ENCODE peak calls at places on chromosomes 1 and 21, in five cellular contexts. W is AG04450, Q is A549, S is Peyer's patch, X is heart right ventricle. F is an unnamed sample.

GRCh38 chr1:11643782-11644181 is 10.4 kb downstream of the FBXO2 start:
- DNase-seq in X (no peak), W (no peak), Q (no peak), S (no peak), F (no peak)

GRCh38 chr1:184545601-184546000 is 158.8 kb downstream of the C1orf21 start:
- DNase-seq in Q (no peak), X (no peak), S (no peak), W (no peak), F (no peak)

GRCh38 chr1:54027848-54028247 is 9.9 kb upstream of the LDLRAD1 start:
- DNase-seq in S (no peak), X (no peak), W (no peak), Q (no peak), F (no peak)

GRCh38 chr1:2127181-2128145 is 67.1 kb downstream of the FAAP20 start:
- DNase-seq in X (peak), W (no peak), Q (no peak), S (no peak), F (no peak)

GRCh38 chr1:180065408-180065807 is 89.3 kb upstream of the QSOX1 start:
- DNase-seq in Q (no peak), S (no peak), W (no peak), X (no peak), F (no peak)

GRCh38 chr1:52880226-52880625 is 37.7 kb downstream of the ZYG11A start:
- DNase-seq in S (no peak), Q (no peak), W (no peak), X (no peak), F (no peak)

GRCh38 chr1:89590341-89591080 is 42.4 kb upstream of the LRRC8C start:
- DNase-seq in W (no peak), X (no peak), S (no peak), Q (no peak), F (no peak)

GRCh38 chr1:204093421-204093717 is 20.5 kb downstream of the SOX13 start:
- DNase-seq in Q (peak), W (no peak), S (peak), X (no peak), F (peak)

GRCh38 chr1:22654692-22655091 is 1.7 kb downstream of the C1QB start:
- DNase-seq in S (no peak), W (no peak), X (no peak), Q (peak), F (no peak)

GRCh38 chr1:180397190-180397589 is 105.2 kb downstream of the ACBD6 start:
- DNase-seq in X (no peak), S (no peak), W (no peak), Q (no peak), F (no peak)

GRCh38 chr1:161427733-161428516 is 60.2 kb upstream of the CFAP126 start:
- DNase-seq in W (no peak), Q (peak), S (no peak), X (no peak), F (no peak)

GRCh38 chr1:14064649-14065442 is 364.9 kb downstream of the PRDM2 start:
- DNase-seq in W (no peak), S (no peak), X (no peak), Q (no peak), F (no peak)

GRCh38 chr1:156082111-156083091 is at the start of gene MEX3A:
- DNase-seq in X (peak), Q (peak), S (peak), W (no peak), F (peak)

GRCh38 chr1:221648201-221648600 is 93.7 kb downstream of the DUSP10 start:
- DNase-seq in W (no peak), X (no peak), Q (no peak), S (no peak), F (no peak)

GRCh38 chr1:186183219-186183618 is 191.8 kb downstream of the TPR start:
- DNase-seq in Q (peak), S (no peak), X (no peak), W (no peak), F (no peak)

GRCh38 chr1:244665771-244666217 is 12.9 kb downstream of the DESI2 start:
- DNase-seq in W (no peak), Q (no peak), X (no peak), S (no peak), F (no peak)

GRCh38 chr21:23127973-23128372 is 2129.8 kb downstream of the NCAM2 start:
- DNase-seq in Q (no peak), W (no peak), X (no peak), S (no peak), F (no peak)

GRCh38 chr1:152752225-152752624 is 5.6 kb upstream of the KPRP start:
- DNase-seq in W (no peak), S (no peak), X (no peak), Q (peak), F (no peak)

DNA sequence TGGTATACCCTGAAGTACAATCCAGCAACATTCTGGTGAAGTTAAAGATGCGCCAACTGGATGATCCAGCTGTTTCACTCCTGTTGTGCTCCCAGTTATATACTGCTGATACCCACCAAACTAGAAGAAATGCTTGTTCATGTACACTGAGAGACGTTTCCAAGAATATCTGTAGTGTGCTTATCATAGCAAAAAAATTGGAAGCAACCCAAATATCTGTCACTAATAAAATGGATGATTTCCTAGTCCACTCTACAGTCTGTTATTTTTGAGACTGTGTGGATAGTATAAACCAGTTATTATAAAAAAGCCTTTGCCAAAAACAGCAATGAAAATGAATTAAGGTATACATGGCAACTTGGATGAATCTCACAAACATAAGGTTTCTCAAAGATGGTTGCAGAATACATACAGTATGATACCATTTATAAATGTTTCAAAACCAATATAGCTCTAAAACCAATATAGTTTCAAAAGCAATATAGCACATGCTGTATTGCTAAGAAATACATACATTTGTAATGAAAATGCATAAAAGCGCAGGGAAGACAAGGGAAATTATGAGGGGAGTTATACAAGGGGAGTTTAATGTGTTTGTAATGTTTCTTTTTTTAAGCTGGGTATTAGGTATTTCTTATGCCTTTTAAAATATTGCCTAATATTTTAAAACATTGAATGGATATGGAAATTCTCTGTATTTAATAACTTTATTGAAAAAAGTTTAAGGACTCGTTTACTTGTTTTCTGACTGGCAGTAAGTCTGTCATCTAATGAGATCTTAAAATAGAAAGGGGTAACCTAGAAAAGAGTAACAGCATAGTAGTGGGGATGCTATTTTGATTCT is 36.5 kb downstream of the GPSM2 start:
- DNase-seq in W (no peak), X (no peak), S (no peak), Q (no peak), F (no peak)
- H3K4me3 ChIP-seq in W (no peak), X (no peak), S (no peak), Q (no peak), F (no peak)

GRCh38 chr1:43954036-43954435 is 7.3 kb downstream of the IPO13 start:
- DNase-seq in Q (no peak), S (no peak), X (no peak), W (no peak), F (no peak)

GRCh38 chr1:43952731-43953350 is 6.1 kb downstream of the IPO13 start:
- DNase-seq in X (no peak), S (no peak), W (no peak), Q (no peak), F (no peak)

GRCh38 chr1:43956234-43956633 is 9.5 kb downstream of the IPO13 start:
- DNase-seq in S (no peak), X (no peak), W (no peak), Q (no peak), F (no peak)

GRCh38 chr1:43951021-43951985 is 4.6 kb downstream of the IPO13 start:
- DNase-seq in X (no peak), Q (no peak), W (no peak), S (no peak), F (no peak)

GRCh38 chr1:43953361-43953760 is 6.6 kb downstream of the IPO13 start:
- DNase-seq in Q (no peak), S (no peak), X (no peak), W (no peak), F (no peak)
- H3K4me3 ChIP-seq in Q (no peak), S (no peak), X (no peak), W (no peak), F (no peak)

DNA sequence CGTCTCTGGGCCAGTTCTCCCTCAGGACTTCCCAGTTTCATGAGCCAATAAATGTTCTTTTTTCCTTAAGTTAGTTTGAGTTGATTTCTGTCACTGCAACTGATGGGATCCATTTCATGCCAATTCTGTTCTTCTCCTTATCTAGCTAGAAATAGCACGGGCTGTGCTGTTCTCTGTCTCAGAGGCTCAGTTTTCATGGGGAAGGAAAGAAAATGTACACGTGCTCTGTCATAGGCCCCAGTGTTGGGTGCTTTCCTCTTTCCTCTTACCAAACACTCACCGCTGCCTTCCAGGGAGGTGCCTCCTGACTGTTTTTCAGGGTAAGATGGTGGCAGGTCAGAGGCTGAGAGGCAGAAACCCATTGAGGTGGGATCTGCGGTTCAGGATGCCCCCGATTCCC is 43.2 kb upstream of the ACTL8 start:
- DNase-seq in W (no peak), X (no peak), S (no peak), Q (no peak), F (no peak)
- H3K4me3 ChIP-seq in W (no peak), X (no peak), S (no peak), Q (no peak), F (no peak)

GRCh38 chr1:178091986-178092745 is 1.7 kb upstream of the RASAL2 start:
- DNase-seq in S (no peak), W (no peak), Q (no peak), X (no peak), F (no peak)
- H3K4me3 ChIP-seq in S (no peak), W (peak), Q (peak), X (no peak), F (no peak)

GRCh38 chr1:246775531-246776385 is 51.5 kb downstream of the SCCPDH start:
- DNase-seq in W (no peak), S (no peak), Q (no peak), X (no peak), F (no peak)
- H3K4me3 ChIP-seq in W (no peak), S (no peak), Q (no peak), X (no peak), F (no peak)

DNA sequence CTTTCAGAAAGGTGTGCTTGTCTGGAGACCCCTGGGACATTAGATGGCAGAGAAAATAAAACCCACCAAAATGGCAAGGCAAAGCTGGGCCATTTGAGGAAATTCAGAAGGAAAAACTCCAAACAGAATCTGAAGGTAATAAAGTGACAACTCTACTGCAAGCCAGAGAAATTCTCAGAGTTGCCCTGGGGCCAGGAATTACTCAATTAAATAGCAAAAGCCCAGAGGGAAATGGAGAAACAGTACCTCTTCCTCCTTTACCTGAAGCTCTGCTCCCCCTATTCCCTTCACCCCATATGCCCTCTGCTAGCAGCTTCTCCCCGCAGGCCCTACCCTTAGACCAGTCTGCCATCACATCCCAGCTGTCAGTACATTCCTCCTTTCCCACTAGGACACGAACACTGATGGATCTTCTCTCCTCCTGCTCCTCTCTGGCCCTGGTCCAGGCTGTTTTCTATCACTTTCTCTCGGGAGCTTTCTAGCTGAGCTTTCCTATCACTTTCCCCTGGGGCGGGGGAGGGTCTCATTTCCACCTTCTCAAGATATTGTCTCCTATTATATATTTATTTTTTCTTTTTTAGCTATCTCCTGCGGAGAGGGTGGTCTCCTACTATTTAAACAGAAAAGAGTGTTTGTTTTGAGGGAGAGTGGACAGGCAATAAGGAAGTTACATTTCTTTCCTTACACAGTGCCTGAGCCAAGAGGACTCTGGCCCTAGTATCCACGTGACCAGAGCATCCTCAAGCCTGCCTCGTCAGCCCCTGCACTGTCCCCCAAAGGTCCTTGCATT is 47.7 kb upstream of the RBM15 start:
- DNase-seq in S (peak), X (no peak), W (no peak), Q (no peak), F (peak)
- H3K4me3 ChIP-seq in S (peak), X (no peak), W (no peak), Q (no peak), F (no peak)